ENCODE peak calls at places on chromosomes 5 and 9, in seven cellular contexts. D is fibroblast of lung; O is neural progenitor cell; A is epithelial cell of prostate; Q is PC-3; X is CD8-positive, alpha-beta memory T cell; G is right atrium auricular region. R is an unnamed sample.
A peak's percentile ranks its signal among the peaks of the same experiment; 100 is the strongest.

GRCh38 chr5:105238561-105238960 is 1676.0 kb upstream of the NUDT12 start:
- DNase-seq in G (no peak), A (no peak), Q (no peak), O (no peak), D (no peak), X (no peak), R (no peak)

GRCh38 chr5:115033861-115034260 is 135.8 kb downstream of the TRIM36 start:
- DNase-seq in O (peak; percentile 30), Q (no peak), G (no peak), A (no peak), X (no peak), D (no peak), R (no peak)

GRCh38 chr5:181187500-181188213 is 17.3 kb downstream of the TRIM7 start:
- DNase-seq in A (no peak), X (peak; percentile 34), D (peak; percentile 80), G (peak; percentile 84), O (peak; percentile 84), Q (peak; percentile 93), R (peak; percentile 66)

GRCh38 chr5:138641547-138642298 is 66.5 kb upstream of the HSPA9 start:
- DNase-seq in Q (peak; percentile 83), O (peak; percentile 93), G (peak; percentile 63), X (peak; percentile 41), D (peak; percentile 44), A (no peak), R (no peak)

GRCh38 chr9:103037508-103038477 is 42.7 kb downstream of the CYLC2 start:
- DNase-seq in G (no peak), A (no peak), O (no peak), Q (peak; percentile 8), D (peak; percentile 11), X (no peak), R (no peak)

GRCh38 chr5:1808466-1808865 is 7.3 kb downstream of the NDUFS6 start:
- DNase-seq in A (peak; percentile 59), D (peak; percentile 82), Q (no peak), G (no peak), O (no peak), X (no peak), R (peak; percentile 73)

GRCh38 chr5:174489233-174489632 is 235.1 kb upstream of the MSX2 start:
- DNase-seq in O (no peak), Q (peak; percentile 62), A (no peak), X (no peak), G (no peak), D (no peak), R (no peak)

GRCh38 chr9:100670719-100671118 is 92.8 kb downstream of the CAVIN4 start:
- DNase-seq in A (no peak), Q (no peak), X (no peak), G (no peak), D (no peak), O (no peak), R (no peak)

GRCh38 chr9:121331549-121331948 is 38.5 kb downstream of the STOM start:
- DNase-seq in D (no peak), Q (no peak), O (no peak), X (no peak), G (no peak), A (no peak), R (no peak)

GRCh38 chr5:79133121-79133656 is 21.6 kb downstream of the BHMT start:
- DNase-seq in D (peak; percentile 33), O (peak; percentile 52), X (peak; percentile 17), Q (peak; percentile 72), G (no peak), A (no peak), R (no peak)
- H3K27ac ChIP-seq in D (peak overlapping the region; percentile 46), O (no peak overlapping the region), X (no peak overlapping the region), Q (peak overlapping the region; percentile 34), G (peak overlapping the region; percentile 55), A (peak overlapping the region; percentile 72), R (peak overlapping the region; percentile 56)

DNA sequence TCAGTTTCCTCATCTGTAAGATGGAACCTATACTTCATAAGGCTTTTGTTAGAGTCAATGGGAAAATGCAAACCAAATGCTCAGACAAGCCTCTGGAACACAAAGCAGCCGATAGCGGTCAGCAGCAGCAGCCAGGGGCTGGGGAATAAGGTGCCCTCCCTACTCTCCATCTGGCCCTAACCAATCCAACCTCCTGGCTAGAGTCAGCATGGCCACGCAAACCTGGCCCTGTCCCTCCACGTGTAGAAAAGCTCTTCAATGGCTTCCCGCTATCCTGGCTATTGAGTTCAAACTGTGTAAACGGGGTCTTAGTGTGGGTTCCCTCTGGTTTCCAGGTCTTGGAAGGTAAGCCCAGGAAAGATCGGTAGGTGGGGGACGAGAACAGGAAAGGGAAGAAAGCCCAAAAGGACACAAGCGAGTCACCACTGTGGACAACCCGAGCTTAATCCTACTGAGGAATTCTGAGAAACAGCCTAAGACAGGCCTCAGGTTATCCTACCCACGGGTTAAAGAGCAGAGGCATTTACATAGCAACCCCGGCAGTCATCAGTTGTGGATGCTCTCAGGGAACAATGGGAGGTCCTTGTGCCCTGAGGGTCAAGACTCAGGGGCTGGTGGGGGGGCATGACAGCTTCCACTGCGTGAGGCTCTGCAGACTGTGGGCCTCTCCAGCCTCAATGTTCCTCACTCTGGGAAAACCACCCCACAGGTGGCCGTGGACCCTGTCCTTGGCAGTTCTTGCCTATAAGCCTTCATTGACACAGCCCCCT is 30.9 kb downstream of the FABP6 start:
- DNase-seq in X (no peak), Q (no peak), D (no peak), G (no peak), A (no peak), O (peak; percentile 45), R (no peak)
- H3K27ac ChIP-seq in X (no peak overlapping the region), Q (peak overlapping the region; percentile 56), D (peak overlapping the region; percentile 59), G (no peak overlapping the region), A (no peak overlapping the region), O (no peak overlapping the region), R (no peak overlapping the region)

GRCh38 chr9:134933076-134933659 is 15.5 kb upstream of the FCN1 start:
- DNase-seq in D (no peak), X (no peak), Q (no peak), O (no peak), G (no peak), A (no peak), R (no peak)
- H3K27ac ChIP-seq in D (no peak overlapping the region), X (no peak overlapping the region), Q (no peak overlapping the region), O (no peak overlapping the region), G (no peak overlapping the region), A (no peak overlapping the region), R (no peak overlapping the region)

GRCh38 chr9:88074931-88075330 is 63.3 kb downstream of the SPATA31C2 start:
- DNase-seq in O (no peak), X (no peak), D (no peak), G (no peak), A (no peak), Q (no peak), R (no peak)

GRCh38 chr9:88072831-88073365 is 65.4 kb downstream of the SPATA31C2 start:
- DNase-seq in A (no peak), G (no peak), Q (peak; percentile 78), O (no peak), X (no peak), D (peak; percentile 39), R (no peak)

GRCh38 chr9:88077071-88077617 is 61.1 kb downstream of the SPATA31C2 start:
- DNase-seq in X (no peak), D (no peak), A (no peak), O (no peak), G (no peak), Q (no peak), R (no peak)

GRCh38 chr9:88075966-88076285 is 62.3 kb downstream of the SPATA31C2 start:
- DNase-seq in G (no peak), O (no peak), D (no peak), X (no peak), A (no peak), Q (no peak), R (no peak)

DNA sequence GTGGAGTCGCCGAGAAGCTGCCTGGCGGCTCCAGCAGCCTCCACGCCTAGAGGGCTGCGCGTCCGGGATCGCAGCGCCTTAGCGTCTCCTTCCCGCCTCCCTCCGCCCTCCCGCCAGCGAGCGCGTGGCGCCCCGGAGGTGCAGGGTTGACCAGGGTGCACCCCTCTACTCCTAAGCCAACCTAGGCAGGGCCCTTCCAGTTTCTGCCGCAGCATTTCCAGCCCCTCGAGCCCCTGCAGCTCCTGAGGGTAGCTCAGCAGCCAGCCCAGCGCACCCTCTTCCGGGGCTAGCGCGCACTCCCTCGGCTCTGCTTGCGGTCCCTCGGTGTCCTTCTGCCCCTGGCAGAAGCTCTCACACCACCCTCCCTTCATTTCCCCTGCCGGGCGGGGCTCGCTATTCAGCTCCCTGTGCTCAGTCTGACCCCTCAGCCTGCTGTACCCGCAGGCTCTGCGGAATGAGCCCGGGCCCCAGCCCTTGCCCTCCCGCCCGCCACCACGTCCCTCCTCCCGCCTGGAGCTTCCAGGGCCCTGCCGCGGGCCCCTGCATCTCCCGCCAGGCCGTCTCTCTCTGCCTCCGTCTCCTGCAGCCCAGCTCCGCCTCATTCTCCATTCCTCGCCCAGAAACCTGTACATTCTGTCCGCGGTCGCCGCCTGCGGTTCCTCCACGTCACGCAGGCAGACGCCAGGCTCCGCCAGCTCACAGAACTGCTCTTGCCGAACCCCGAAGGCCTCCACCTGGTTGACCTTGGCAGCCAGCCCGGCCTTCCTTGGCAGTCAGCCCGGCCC is 61.8 kb downstream of the SPATA31C2 start:
- DNase-seq in O (peak; percentile 83), G (peak; percentile 76), A (peak; percentile 70), Q (peak; percentile 81), D (peak; percentile 90), X (no peak), R (peak; percentile 73)
- H3K27ac ChIP-seq in O (no peak overlapping the region), G (peak overlapping the region; percentile 48), A (peak overlapping the region; percentile 31), Q (peak overlapping the region; percentile 70), D (no peak overlapping the region), X (no peak overlapping the region), R (no peak overlapping the region)

DNA sequence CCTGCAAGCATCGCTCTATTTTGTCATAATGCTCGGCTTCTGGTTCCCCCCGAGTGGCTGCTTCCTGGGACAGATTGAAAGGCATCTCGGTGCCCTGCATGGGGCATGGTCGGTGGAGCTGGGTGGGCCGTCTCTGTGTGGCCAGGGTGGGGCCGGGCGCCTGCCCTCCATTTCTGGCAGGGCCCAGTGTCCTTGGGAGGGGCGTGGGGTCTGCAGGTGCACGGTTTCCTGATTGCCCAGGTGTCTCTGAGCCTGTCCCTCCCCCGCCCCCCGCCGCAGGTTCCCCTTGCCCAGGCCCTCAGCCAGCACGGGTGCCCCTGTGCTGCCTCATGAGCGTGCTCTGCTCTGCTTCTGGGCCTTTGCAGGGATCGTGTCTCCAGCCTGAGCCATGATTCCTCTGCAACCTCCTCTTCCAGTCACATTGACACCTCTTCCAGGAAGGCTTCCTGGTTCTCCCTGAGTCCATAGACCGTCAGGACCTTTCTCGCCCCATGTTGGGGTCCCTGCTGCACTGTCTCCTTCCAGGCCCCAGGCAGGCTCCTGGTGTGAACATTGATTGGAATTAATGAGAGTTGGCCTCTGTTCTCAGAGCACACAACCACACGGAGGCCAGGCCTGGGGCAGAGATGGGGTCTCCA is 90.2 kb downstream of the RXRA start:
- DNase-seq in Q (no peak), G (no peak), X (no peak), A (no peak), O (no peak), D (no peak), R (no peak)
- H3K27ac ChIP-seq in Q (no peak overlapping the region), G (peak overlapping the region; percentile 84), X (no peak overlapping the region), A (no peak overlapping the region), O (no peak overlapping the region), D (no peak overlapping the region), R (no peak overlapping the region)

GRCh38 chr9:135306699-135307098 is 172.9 kb upstream of the PPP1R26 start:
- DNase-seq in A (no peak), D (no peak), G (no peak), Q (no peak), X (no peak), O (no peak), R (no peak)
- H3K27ac ChIP-seq in A (no peak overlapping the region), D (no peak overlapping the region), G (no peak overlapping the region), Q (no peak overlapping the region), X (no peak overlapping the region), O (no peak overlapping the region), R (no peak overlapping the region)

R was measured in keratinocyte.